ENCODE peak calls at places on chromosome 13, in seven cellular contexts. One of them, this sample, is unnamed.

GRCh38 chr13:23445794-23446193 is 12.3 kb upstream of the SACS start:
- DNase-seq in CD8-positive, alpha-beta T cell: no peak
- DNase-seq in GM13976: no peak
- DNase-seq in uterus: no peak
- DNase-seq in activated B cell treated with CpG ODN at 0.5 μM for 24 hours: no peak
- DNase-seq in RWPE1: peak
- DNase-seq in cardiac muscle cell: no peak
- DNase-seq in this sample: no peak

GRCh38 chr13:114111577-114111976 is 20.8 kb downstream of the RASA3 start:
- DNase-seq in cardiac muscle cell: no peak
- DNase-seq in activated B cell treated with CpG ODN at 0.5 μM for 24 hours: no peak
- DNase-seq in RWPE1: no peak
- DNase-seq in CD8-positive, alpha-beta T cell: no peak
- DNase-seq in uterus: peak
- DNase-seq in GM13976: no peak
- DNase-seq in this sample: no peak

GRCh38 chr13:76293346-76293745 is 592.9 kb downstream of the KCTD12 start:
- DNase-seq in RWPE1: peak
- DNase-seq in activated B cell treated with CpG ODN at 0.5 μM for 24 hours: no peak
- DNase-seq in uterus: no peak
- DNase-seq in CD8-positive, alpha-beta T cell: no peak
- DNase-seq in cardiac muscle cell: peak
- DNase-seq in GM13976: no peak
- DNase-seq in this sample: no peak

GRCh38 chr13:21913010-21913409 is 242.1 kb downstream of the FGF9 start:
- DNase-seq in RWPE1: no peak
- DNase-seq in cardiac muscle cell: no peak
- DNase-seq in activated B cell treated with CpG ODN at 0.5 μM for 24 hours: no peak
- DNase-seq in GM13976: peak
- DNase-seq in CD8-positive, alpha-beta T cell: no peak
- DNase-seq in uterus: no peak
- DNase-seq in this sample: no peak

GRCh38 chr13:87244256-87244870 is 426.8 kb upstream of the SLITRK5 start:
- DNase-seq in GM13976: no peak
- DNase-seq in uterus: no peak
- DNase-seq in activated B cell treated with CpG ODN at 0.5 μM for 24 hours: no peak
- DNase-seq in cardiac muscle cell: no peak
- DNase-seq in CD8-positive, alpha-beta T cell: no peak
- DNase-seq in RWPE1: no peak
- DNase-seq in this sample: no peak

GRCh38 chr13:113157929-113158747 is at the start of gene PROZ:
- DNase-seq in cardiac muscle cell: no peak
- DNase-seq in RWPE1: no peak
- DNase-seq in uterus: no peak
- DNase-seq in CD8-positive, alpha-beta T cell: no peak
- DNase-seq in GM13976: no peak
- DNase-seq in activated B cell treated with CpG ODN at 0.5 μM for 24 hours: no peak
- DNase-seq in this sample: no peak

GRCh38 chr13:91398413-91399188 is at the start of gene GPC5:
- DNase-seq in GM13976: peak
- DNase-seq in cardiac muscle cell: peak
- DNase-seq in uterus: peak
- DNase-seq in activated B cell treated with CpG ODN at 0.5 μM for 24 hours: peak
- DNase-seq in RWPE1: peak
- DNase-seq in CD8-positive, alpha-beta T cell: peak
- DNase-seq in this sample: peak

GRCh38 chr13:80716610-80717081 is 375.7 kb upstream of the SPRY2 start:
- DNase-seq in RWPE1: no peak
- DNase-seq in uterus: peak
- DNase-seq in activated B cell treated with CpG ODN at 0.5 μM for 24 hours: no peak
- DNase-seq in CD8-positive, alpha-beta T cell: no peak
- DNase-seq in cardiac muscle cell: peak
- DNase-seq in GM13976: no peak
- DNase-seq in this sample: no peak

GRCh38 chr13:23618341-23618740 is 48.1 kb downstream of the TNFRSF19 start:
- DNase-seq in RWPE1: peak
- DNase-seq in activated B cell treated with CpG ODN at 0.5 μM for 24 hours: no peak
- DNase-seq in uterus: no peak
- DNase-seq in cardiac muscle cell: peak
- DNase-seq in GM13976: no peak
- DNase-seq in CD8-positive, alpha-beta T cell: no peak
- DNase-seq in this sample: no peak

GRCh38 chr13:20702530-20702929 is 969 bp upstream of the IL17D start:
- DNase-seq in GM13976: no peak
- DNase-seq in uterus: no peak
- DNase-seq in RWPE1: no peak
- DNase-seq in CD8-positive, alpha-beta T cell: no peak
- DNase-seq in activated B cell treated with CpG ODN at 0.5 μM for 24 hours: no peak
- DNase-seq in cardiac muscle cell: peak
- DNase-seq in this sample: no peak

GRCh38 chr13:95754069-95754468 is 77.1 kb downstream of the DNAJC3 start:
- DNase-seq in cardiac muscle cell: peak
- DNase-seq in GM13976: no peak
- DNase-seq in uterus: no peak
- DNase-seq in CD8-positive, alpha-beta T cell: no peak
- DNase-seq in RWPE1: no peak
- DNase-seq in activated B cell treated with CpG ODN at 0.5 μM for 24 hours: no peak
- DNase-seq in this sample: no peak

GRCh38 chr13:94093652-94094310 is 385.7 kb downstream of the DCT start:
- DNase-seq in cardiac muscle cell: no peak
- DNase-seq in uterus: no peak
- DNase-seq in RWPE1: no peak
- DNase-seq in activated B cell treated with CpG ODN at 0.5 μM for 24 hours: no peak
- DNase-seq in CD8-positive, alpha-beta T cell: no peak
- DNase-seq in GM13976: no peak
- DNase-seq in this sample: no peak

GRCh38 chr13:48675247-48675646 is 21.5 kb downstream of the CYSLTR2 start:
- DNase-seq in uterus: no peak
- DNase-seq in GM13976: no peak
- DNase-seq in RWPE1: no peak
- DNase-seq in activated B cell treated with CpG ODN at 0.5 μM for 24 hours: no peak
- DNase-seq in cardiac muscle cell: no peak
- DNase-seq in CD8-positive, alpha-beta T cell: no peak
- DNase-seq in this sample: no peak

GRCh38 chr13:72820156-72820897 is 38.4 kb downstream of the PIBF1 start:
- DNase-seq in RWPE1: no peak
- DNase-seq in CD8-positive, alpha-beta T cell: no peak
- DNase-seq in GM13976: no peak
- DNase-seq in cardiac muscle cell: peak
- DNase-seq in activated B cell treated with CpG ODN at 0.5 μM for 24 hours: no peak
- DNase-seq in uterus: no peak
- DNase-seq in this sample: no peak

GRCh38 chr13:87322386-87322785 is 348.8 kb upstream of the SLITRK5 start:
- DNase-seq in GM13976: no peak
- DNase-seq in activated B cell treated with CpG ODN at 0.5 μM for 24 hours: no peak
- DNase-seq in cardiac muscle cell: no peak
- DNase-seq in CD8-positive, alpha-beta T cell: no peak
- DNase-seq in uterus: no peak
- DNase-seq in RWPE1: no peak
- DNase-seq in this sample: no peak

GRCh38 chr13:63512095-63512494 is 2096.4 kb upstream of the PCDH20 start:
- DNase-seq in cardiac muscle cell: no peak
- DNase-seq in GM13976: no peak
- DNase-seq in uterus: no peak
- DNase-seq in CD8-positive, alpha-beta T cell: no peak
- DNase-seq in activated B cell treated with CpG ODN at 0.5 μM for 24 hours: no peak
- DNase-seq in RWPE1: no peak
- DNase-seq in this sample: no peak

GRCh38 chr13:94617389-94618000 is 15.8 kb downstream of the GPR180 start:
- DNase-seq in uterus: no peak
- DNase-seq in activated B cell treated with CpG ODN at 0.5 μM for 24 hours: no peak
- DNase-seq in RWPE1: no peak
- DNase-seq in CD8-positive, alpha-beta T cell: peak
- DNase-seq in GM13976: peak
- DNase-seq in cardiac muscle cell: peak
- DNase-seq in this sample: no peak

GRCh38 chr13:66210677-66211076 is 1019.5 kb downstream of the PCDH9 start:
- DNase-seq in GM13976: no peak
- DNase-seq in activated B cell treated with CpG ODN at 0.5 μM for 24 hours: no peak
- DNase-seq in RWPE1: peak
- DNase-seq in uterus: no peak
- DNase-seq in CD8-positive, alpha-beta T cell: no peak
- DNase-seq in cardiac muscle cell: peak
- DNase-seq in this sample: no peak

GRCh38 chr13:42396501-42396900 is 124.5 kb downstream of the AKAP11 start:
- DNase-seq in GM13976: no peak
- DNase-seq in uterus: no peak
- DNase-seq in RWPE1: no peak
- DNase-seq in activated B cell treated with CpG ODN at 0.5 μM for 24 hours: no peak
- DNase-seq in cardiac muscle cell: no peak
- DNase-seq in CD8-positive, alpha-beta T cell: peak
- DNase-seq in this sample: no peak

GRCh38 chr13:39336964-39337363 is 266.0 kb downstream of the LHFPL6 start:
- DNase-seq in activated B cell treated with CpG ODN at 0.5 μM for 24 hours: no peak
- DNase-seq in uterus: no peak
- DNase-seq in GM13976: no peak
- DNase-seq in RWPE1: no peak
- DNase-seq in cardiac muscle cell: no peak
- DNase-seq in CD8-positive, alpha-beta T cell: no peak
- DNase-seq in this sample: no peak

GRCh38 chr13:19978830-19979437 is 20.4 kb downstream of the ZMYM2 start:
- DNase-seq in activated B cell treated with CpG ODN at 0.5 μM for 24 hours: no peak
- DNase-seq in GM13976: no peak
- DNase-seq in cardiac muscle cell: no peak
- DNase-seq in uterus: no peak
- DNase-seq in CD8-positive, alpha-beta T cell: no peak
- DNase-seq in RWPE1: no peak
- DNase-seq in this sample: no peak

GRCh38 chr13:42384265-42384664 is 112.3 kb downstream of the AKAP11 start:
- DNase-seq in cardiac muscle cell: no peak
- DNase-seq in RWPE1: peak
- DNase-seq in activated B cell treated with CpG ODN at 0.5 μM for 24 hours: no peak
- DNase-seq in uterus: no peak
- DNase-seq in GM13976: no peak
- DNase-seq in CD8-positive, alpha-beta T cell: no peak
- DNase-seq in this sample: no peak

GRCh38 chr13:112917731-112918130 is 51.3 kb upstream of the MCF2L start:
- DNase-seq in RWPE1: no peak
- DNase-seq in CD8-positive, alpha-beta T cell: no peak
- DNase-seq in cardiac muscle cell: no peak
- DNase-seq in uterus: no peak
- DNase-seq in activated B cell treated with CpG ODN at 0.5 μM for 24 hours: no peak
- DNase-seq in GM13976: no peak
- DNase-seq in this sample: no peak

GRCh38 chr13:40220299-40220935 is 446.0 kb downstream of the FOXO1 start:
- DNase-seq in activated B cell treated with CpG ODN at 0.5 μM for 24 hours: no peak
- DNase-seq in CD8-positive, alpha-beta T cell: no peak
- DNase-seq in cardiac muscle cell: peak
- DNase-seq in GM13976: no peak
- DNase-seq in uterus: peak
- DNase-seq in RWPE1: no peak
- DNase-seq in this sample: no peak

GRCh38 chr13:19927117-19927734 is 31.3 kb upstream of the ZMYM2 start:
- DNase-seq in cardiac muscle cell: peak
- DNase-seq in GM13976: peak
- DNase-seq in RWPE1: peak
- DNase-seq in uterus: no peak
- DNase-seq in CD8-positive, alpha-beta T cell: no peak
- DNase-seq in activated B cell treated with CpG ODN at 0.5 μM for 24 hours: no peak
- DNase-seq in this sample: peak

DNA sequence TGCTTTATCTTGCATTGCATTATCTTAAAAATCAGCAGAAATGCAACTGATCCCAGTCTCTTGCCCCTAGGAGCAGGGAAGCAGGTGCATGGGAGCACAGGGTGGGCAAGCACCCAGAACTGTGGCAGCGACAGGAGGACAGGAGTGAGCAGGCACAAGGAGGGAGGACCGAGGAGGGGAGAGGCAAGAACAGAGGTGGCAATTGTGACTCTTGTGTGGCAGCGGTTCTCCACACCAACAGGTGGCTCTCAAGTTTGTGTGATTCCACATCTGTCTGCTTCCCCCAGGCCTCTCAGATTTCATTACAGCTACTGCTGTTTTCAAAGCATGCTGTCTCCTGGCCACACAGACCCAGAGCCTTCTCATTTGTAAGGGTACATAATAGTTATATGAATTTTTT is 108.6 kb downstream of the STK24 start:
- DNase-seq in activated B cell treated with CpG ODN at 0.5 μM for 24 hours: no peak
- DNase-seq in cardiac muscle cell: no peak
- DNase-seq in uterus: no peak
- DNase-seq in CD8-positive, alpha-beta T cell: no peak
- DNase-seq in RWPE1: no peak
- DNase-seq in GM13976: no peak
- DNase-seq in this sample: no peak
- TF ChIP-seq CTCF in activated B cell treated with CpG ODN at 0.5 μM for 24 hours: no peak
- TF ChIP-seq CTCF in cardiac muscle cell: no peak
- TF ChIP-seq CTCF in uterus: no peak
- TF ChIP-seq CTCF in CD8-positive, alpha-beta T cell: no peak
- TF ChIP-seq CTCF in RWPE1: no peak
- TF ChIP-seq CTCF in GM13976: no peak
- TF ChIP-seq CTCF in this sample: no peak

GRCh38 chr13:29676941-29677452 is 81.5 kb upstream of the SLC7A1 start:
- DNase-seq in CD8-positive, alpha-beta T cell: no peak
- DNase-seq in uterus: no peak
- DNase-seq in activated B cell treated with CpG ODN at 0.5 μM for 24 hours: no peak
- DNase-seq in GM13976: no peak
- DNase-seq in cardiac muscle cell: no peak
- DNase-seq in RWPE1: peak
- DNase-seq in this sample: no peak
- TF ChIP-seq CTCF in CD8-positive, alpha-beta T cell: no peak
- TF ChIP-seq CTCF in uterus: no peak
- TF ChIP-seq CTCF in activated B cell treated with CpG ODN at 0.5 μM for 24 hours: no peak
- TF ChIP-seq CTCF in GM13976: no peak
- TF ChIP-seq CTCF in cardiac muscle cell: no peak
- TF ChIP-seq CTCF in RWPE1: no peak
- TF ChIP-seq CTCF in this sample: no peak

DNA sequence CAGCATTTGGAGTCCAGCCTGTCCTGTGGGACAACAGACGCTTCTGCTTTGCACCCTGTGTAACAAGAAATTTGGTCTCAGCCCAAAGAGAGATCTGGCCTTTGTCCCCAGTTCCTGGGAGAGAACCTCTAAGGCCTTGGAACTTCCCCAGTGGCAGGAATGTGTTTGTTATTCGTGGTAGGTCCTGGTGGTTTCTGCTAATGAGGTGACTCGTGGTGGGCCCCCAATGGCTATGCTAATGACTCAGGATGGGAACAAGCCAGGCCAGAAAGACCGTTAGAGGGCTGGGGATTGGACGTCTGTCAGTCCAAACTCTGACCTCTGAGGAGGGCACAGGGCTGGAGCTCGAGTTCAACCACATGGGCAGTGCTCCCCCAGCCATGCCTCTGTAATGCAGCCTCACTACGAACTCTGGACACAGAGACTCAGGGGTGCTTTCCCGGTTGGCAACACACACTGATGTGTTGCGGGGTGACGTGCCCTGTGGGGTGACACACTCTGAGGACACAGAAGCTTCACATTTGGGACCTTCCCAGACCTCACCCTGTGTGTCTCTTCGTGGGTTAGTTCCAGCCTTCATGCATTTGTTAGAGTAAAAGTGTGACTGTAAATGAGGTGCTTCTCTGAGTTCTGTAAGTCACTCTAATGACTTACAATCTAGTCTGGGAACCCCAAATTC is 38.9 kb downstream of the TEX29 start:
- DNase-seq in uterus: no peak
- DNase-seq in CD8-positive, alpha-beta T cell: no peak
- DNase-seq in RWPE1: no peak
- DNase-seq in activated B cell treated with CpG ODN at 0.5 μM for 24 hours: no peak
- DNase-seq in GM13976: no peak
- DNase-seq in cardiac muscle cell: no peak
- DNase-seq in this sample: no peak
- TF ChIP-seq CTCF in uterus: no peak
- TF ChIP-seq CTCF in CD8-positive, alpha-beta T cell: no peak
- TF ChIP-seq CTCF in RWPE1: no peak
- TF ChIP-seq CTCF in activated B cell treated with CpG ODN at 0.5 μM for 24 hours: no peak
- TF ChIP-seq CTCF in GM13976: no peak
- TF ChIP-seq CTCF in cardiac muscle cell: no peak
- TF ChIP-seq CTCF in this sample: no peak

GRCh38 chr13:30572859-30573275 is 44.9 kb upstream of the USPL1 start:
- DNase-seq in RWPE1: peak
- DNase-seq in CD8-positive, alpha-beta T cell: no peak
- DNase-seq in activated B cell treated with CpG ODN at 0.5 μM for 24 hours: no peak
- DNase-seq in GM13976: peak
- DNase-seq in cardiac muscle cell: peak
- DNase-seq in uterus: no peak
- DNase-seq in this sample: no peak
- TF ChIP-seq CTCF in RWPE1: peak
- TF ChIP-seq CTCF in CD8-positive, alpha-beta T cell: peak
- TF ChIP-seq CTCF in activated B cell treated with CpG ODN at 0.5 μM for 24 hours: no peak
- TF ChIP-seq CTCF in GM13976: peak
- TF ChIP-seq CTCF in cardiac muscle cell: peak
- TF ChIP-seq CTCF in uterus: peak
- TF ChIP-seq CTCF in this sample: no peak

This sample was measured in D721Med.